ENCODE peak calls at places on chromosomes 6 and 20, in six cellular contexts. J is B cell, I is pancreas, U is WTC11, Z is astrocyte of the spinal cord, T is left lung. D is an unnamed sample.

GRCh38 chr6:125773387-125774341 is 17.1 kb upstream of the NCOA7 start:
- DNase-seq in U (no peak), T (no peak), I (no peak), Z (no peak), J (no peak), D (no peak)

GRCh38 chr6:141541766-141542324 is 590.9 kb upstream of the GJE1 start:
- DNase-seq in U (no peak), T (no peak), J (no peak), I (no peak), Z (no peak), D (no peak)

GRCh38 chr6:139855741-139856206 is 481.3 kb upstream of the CITED2 start:
- DNase-seq in U (no peak), T (no peak), I (no peak), Z (peak; percentile 44), J (no peak), D (no peak)

GRCh38 chr6:138455746-138456392 is 43.4 kb downstream of the NHSL1 start:
- DNase-seq in Z (peak; percentile 45), I (no peak), U (no peak), J (peak; percentile 57), T (no peak), D (no peak)

GRCh38 chr6:136989591-136990578 is 54.9 kb downstream of the IL20RA start:
- DNase-seq in J (no peak), Z (no peak), T (peak; percentile 80), I (peak; percentile 70), U (peak; percentile 70), D (no peak)

GRCh38 chr6:79672631-79673065 is 41.5 kb downstream of the SH3BGRL2 start:
- DNase-seq in T (no peak), U (no peak), Z (peak; percentile 59), I (no peak), J (no peak), D (no peak)

GRCh38 chr6:10414766-10415592 is at the start of gene TFAP2A:
- DNase-seq in I (no peak), Z (no peak), J (peak; percentile 16), T (no peak), U (peak; percentile 70), D (no peak)

GRCh38 chr6:53979468-53980067 is 131.7 kb upstream of the MLIP start:
- DNase-seq in U (no peak), T (no peak), J (peak; percentile 18), I (no peak), Z (peak; percentile 62), D (no peak)

GRCh38 chr6:18515767-18516166 is 128.6 kb downstream of the RNF144B start:
- DNase-seq in U (no peak), I (no peak), Z (no peak), J (no peak), T (no peak), D (no peak)

GRCh38 chr6:99393366-99393697 is 663 bp downstream of the COQ3 start:
- DNase-seq in T (no peak), U (no peak), I (no peak), J (no peak), Z (no peak), D (no peak)

GRCh38 chr20:15098351-15098750 is 760.9 kb upstream of the FLRT3 start:
- DNase-seq in Z (no peak), I (no peak), J (no peak), T (no peak), U (no peak), D (no peak)

GRCh38 chr6:138986578-138986977 is 1.5 kb downstream of the REPS1 start:
- DNase-seq in U (no peak), T (no peak), I (no peak), J (no peak), Z (peak; percentile 42), D (no peak)

GRCh38 chr20:32510601-32511357 is 74.4 kb downstream of the NOL4L start:
- DNase-seq in I (peak; percentile 58), T (peak; percentile 45), Z (no peak), U (no peak), J (no peak), D (peak; percentile 69)

GRCh38 chr20:38343107-38343797 is 3.0 kb upstream of the LBP start:
- DNase-seq in Z (peak; percentile 17), J (no peak), U (no peak), T (no peak), I (no peak), D (no peak)

GRCh38 chr6:145841668-145842067 is 27.1 kb upstream of the FBXO30 start:
- DNase-seq in J (no peak), I (no peak), Z (no peak), T (no peak), U (no peak), D (no peak)

DNA sequence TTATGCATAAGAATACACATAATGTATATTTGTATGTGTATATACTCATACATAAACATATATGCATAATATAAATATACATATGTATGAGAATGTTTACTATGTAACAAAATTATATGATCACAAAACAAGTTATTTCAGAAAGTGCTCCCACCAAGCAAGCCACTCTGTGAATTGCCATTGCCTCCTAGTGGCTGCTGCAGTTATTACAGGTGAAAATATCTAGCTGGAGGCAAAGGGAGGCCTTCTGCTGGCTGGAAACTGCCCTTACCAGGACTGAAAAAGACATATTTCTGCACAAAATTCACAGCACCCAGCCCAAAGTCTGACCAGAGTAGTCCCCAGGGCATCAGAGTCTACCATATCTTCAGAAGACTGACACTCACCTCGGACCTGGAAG is 14.4 kb upstream of the ADAM33 start:
- DNase-seq in I (no peak), T (no peak), U (no peak), J (no peak), Z (no peak), D (no peak)
- TF ChIP-seq CTCF in I (no peak), T (no peak), U (peak; percentile 67), J (no peak), Z (peak; percentile 39), D (peak; percentile 59)

GRCh38 chr20:50273601-50274491 is 83.2 kb downstream of the CEBPB start:
- DNase-seq in J (no peak), U (peak; percentile 26), Z (no peak), T (peak; percentile 85), I (no peak), D (no peak)
- TF ChIP-seq CTCF in J (no peak), U (no peak), Z (peak; percentile 3), T (no peak), I (no peak), D (no peak)

DNA sequence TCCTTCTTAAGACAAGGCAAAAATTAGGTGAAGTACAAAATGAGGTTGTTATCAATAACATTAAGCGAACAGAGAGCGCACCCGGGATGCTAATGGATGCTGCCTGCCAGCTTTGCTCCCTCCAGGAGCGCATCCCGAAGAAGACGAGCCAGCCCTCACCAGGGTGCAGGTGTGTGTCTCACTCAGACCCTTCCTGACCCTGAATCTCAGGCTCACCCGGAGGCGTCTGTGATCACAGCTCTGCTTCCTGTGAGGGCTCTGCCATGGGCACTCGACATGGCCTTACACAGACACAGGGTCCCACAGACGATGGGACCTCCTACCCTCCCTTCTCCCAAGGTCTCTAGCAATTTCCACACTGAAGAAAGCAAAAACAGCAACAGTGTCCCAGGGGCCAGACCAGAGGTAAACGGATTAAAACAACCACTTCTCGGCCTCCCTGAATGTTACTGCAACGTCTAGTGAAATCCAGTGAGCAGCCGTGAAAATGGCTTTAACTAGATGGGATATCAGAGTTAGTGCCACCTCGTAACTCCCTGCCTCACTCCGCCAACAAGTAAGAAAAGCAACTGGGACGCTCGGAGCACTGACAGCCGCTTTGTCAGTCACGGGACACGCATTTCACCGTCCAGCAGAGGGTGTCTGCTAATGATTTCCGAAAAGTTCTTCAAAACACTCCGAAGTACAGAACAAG is 11.7 kb downstream of the ZBTB46 start:
- DNase-seq in I (no peak), T (no peak), Z (no peak), U (no peak), J (no peak), D (no peak)
- TF ChIP-seq CTCF in I (no peak), T (no peak), Z (peak; percentile 29), U (no peak), J (no peak), D (no peak)

GRCh38 chr6:15505463-15505918 is 157.3 kb downstream of the DTNBP1 start:
- DNase-seq in T (no peak), I (no peak), J (no peak), Z (no peak), U (no peak), D (no peak)

GRCh38 chr6:15502451-15503345 is 160.1 kb downstream of the DTNBP1 start:
- DNase-seq in Z (no peak), T (peak; percentile 42), I (no peak), U (no peak), J (no peak), D (no peak)

GRCh38 chr6:15504581-15505350 is 158.1 kb downstream of the DTNBP1 start:
- DNase-seq in U (no peak), I (no peak), T (no peak), Z (peak; percentile 99), J (no peak), D (no peak)

GRCh38 chr6:15503346-15503680 is 159.5 kb downstream of the DTNBP1 start:
- DNase-seq in I (no peak), U (no peak), Z (no peak), T (no peak), J (no peak), D (no peak)

DNA sequence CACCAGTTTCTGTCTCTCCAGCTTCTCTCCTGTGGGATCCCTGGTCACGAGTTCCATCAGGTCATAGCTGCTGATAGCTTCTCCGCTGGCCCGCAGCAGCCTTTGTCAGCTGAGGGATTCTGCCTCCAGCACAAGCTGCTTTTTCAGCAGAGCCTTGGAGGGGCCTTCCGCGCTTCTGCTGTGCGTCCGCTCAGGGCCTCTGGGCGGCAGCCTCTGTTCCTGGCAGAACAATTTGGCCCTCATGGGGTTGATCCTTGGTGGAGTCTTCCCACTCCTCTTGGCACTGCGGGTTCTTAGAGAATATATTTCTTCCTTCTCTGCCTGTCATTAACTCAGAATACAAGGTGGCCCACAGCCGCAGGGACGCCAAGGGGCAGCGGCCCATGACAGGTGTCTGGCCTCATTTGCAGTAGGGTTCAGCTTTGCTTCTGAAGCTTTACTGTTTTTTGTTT is 158.8 kb downstream of the DTNBP1 start:
- DNase-seq in T (no peak), J (no peak), Z (peak; percentile 55), I (no peak), U (no peak), D (no peak)
- TF ChIP-seq CTCF in T (no peak), J (no peak), Z (peak; percentile 38), I (no peak), U (no peak), D (no peak)

GRCh38 chr20:43987018-43987417 is 72.4 kb downstream of the TOX2 start:
- DNase-seq in T (no peak), U (no peak), I (no peak), Z (no peak), J (no peak), D (no peak)
- TF ChIP-seq CTCF in T (no peak), U (no peak), I (no peak), Z (no peak), J (no peak), D (no peak)

GRCh38 chr6:6005467-6006427 is 978 bp downstream of the NRN1 start:
- DNase-seq in U (no peak), T (no peak), J (peak; percentile 29), Z (no peak), I (no peak), D (no peak)

GRCh38 chr6:6008114-6008647 is 1.5 kb upstream of the NRN1 start:
- DNase-seq in I (no peak), T (no peak), Z (no peak), J (no peak), U (no peak), D (no peak)

GRCh38 chr6:6008648-6009421 is 2.1 kb upstream of the NRN1 start:
- DNase-seq in U (peak; percentile 83), Z (peak; percentile 66), T (peak; percentile 89), I (peak; percentile 85), J (peak; percentile 76), D (no peak)

GRCh38 chr6:6007311-6008113 is 787 bp upstream of the NRN1 start:
- DNase-seq in U (peak; percentile 58), I (peak; percentile 58), T (no peak), Z (no peak), J (peak; percentile 61), D (no peak)

GRCh38 chr6:6006428-6007310 is at the start of gene NRN1:
- DNase-seq in J (peak; percentile 40), T (no peak), U (no peak), I (no peak), Z (peak; percentile 23), D (no peak)
- TF ChIP-seq CTCF in J (no peak), T (no peak), U (no peak), I (no peak), Z (no peak), D (no peak)

D was measured in mesothelial cell of epicardium.